ENCODE peak calls at places on chromosomes 13 and 19, in eight cellular contexts. E is progenitor cell of endocrine pancreas, Q is cardiac fibroblast, G is adrenal gland, N is Calu3, C is glutamatergic neuron, I is AG10803, Y is cardiac muscle cell. H is an unnamed sample.

GRCh38 chr19:38700350-38700932 is 43.8 kb downstream of the CAPN12 start:
- DNase-seq in E (no peak), Q (no peak), G (no peak), N (no peak), C (no peak), I (no peak), Y (no peak), H (no peak)

GRCh38 chr13:43094901-43095300 is 71.5 kb downstream of the DNAJC15 start:
- DNase-seq in E (no peak), Q (no peak), G (no peak), N (no peak), C (no peak), I (no peak), Y (no peak), H (no peak)

GRCh38 chr13:19836472-19836871 is 27.0 kb downstream of the ZMYM5 start:
- DNase-seq in E (no peak), Q (peak), G (no peak), N (no peak), C (no peak), I (no peak), Y (peak), H (no peak)

GRCh38 chr19:44686896-44687295 is 12.1 kb upstream of the CEACAM16 start:
- DNase-seq in E (no peak), Q (no peak), G (no peak), N (no peak), C (no peak), I (no peak), Y (no peak), H (no peak)

GRCh38 chr13:97068146-97068545 is 73.9 kb upstream of the OXGR1 start:
- DNase-seq in E (no peak), Q (no peak), G (no peak), N (no peak), C (no peak), I (no peak), Y (peak), H (no peak)

GRCh38 chr19:56720281-56720680 is 48.7 kb upstream of the ZNF835 start:
- DNase-seq in E (no peak), Q (peak), G (peak), N (no peak), C (peak), I (no peak), Y (peak), H (no peak)

GRCh38 chr19:42191855-42192254 is 25.6 kb downstream of the DEDD2 start:
- DNase-seq in E (no peak), Q (peak), G (no peak), N (peak), C (no peak), I (peak), Y (peak), H (no peak)

GRCh38 chr13:74555291-74556001 is 421.2 kb upstream of the KLF12 start:
- DNase-seq in E (no peak), Q (no peak), G (no peak), N (no peak), C (peak), I (peak), Y (no peak), H (no peak)

GRCh38 chr19:1041835-1042685 is 2.2 kb downstream of the ABCA7 start:
- DNase-seq in E (no peak), Q (peak), G (no peak), N (no peak), C (no peak), I (no peak), Y (no peak), H (no peak)

GRCh38 chr19:38388310-38389100 is at the start of gene SPRED3:
- DNase-seq in E (peak), Q (no peak), G (no peak), N (no peak), C (peak), I (peak), Y (peak), H (no peak)

GRCh38 chr13:57629821-57630235 is 1.7 kb upstream of the PCDH17 start:
- DNase-seq in E (peak), Q (peak), G (peak), N (no peak), C (peak), I (peak), Y (peak), H (peak)

GRCh38 chr19:11261431-11261901 is 858 bp downstream of the DOCK6 start:
- DNase-seq in E (no peak), Q (no peak), G (no peak), N (no peak), C (peak), I (no peak), Y (no peak), H (no peak)

GRCh38 chr19:53555352-53555751 is 17.4 kb downstream of the ZNF331 start:
- DNase-seq in E (no peak), Q (no peak), G (no peak), N (no peak), C (no peak), I (no peak), Y (no peak), H (peak)

GRCh38 chr13:108679989-108680388 is 50.6 kb downstream of the MYO16 start:
- DNase-seq in E (no peak), Q (no peak), G (no peak), N (no peak), C (no peak), I (no peak), Y (no peak), H (no peak)

GRCh38 chr13:73189365-73189764 is 130.6 kb downstream of the KLF5 start:
- DNase-seq in E (no peak), Q (no peak), G (no peak), N (no peak), C (no peak), I (no peak), Y (no peak), H (no peak)

GRCh38 chr19:54541712-54542111 is 31.9 kb upstream of the LILRA2 start:
- DNase-seq in E (no peak), Q (no peak), G (no peak), N (no peak), C (no peak), I (no peak), Y (no peak), H (no peak)

GRCh38 chr19:28727133-28727834 is 485.7 kb downstream of the UQCRFS1 start:
- DNase-seq in E (no peak), Q (peak), G (no peak), N (no peak), C (peak), I (no peak), Y (peak), H (no peak)

GRCh38 chr13:96996886-96997285 is 2.6 kb upstream of the OXGR1 start:
- DNase-seq in E (no peak), Q (no peak), G (no peak), N (no peak), C (no peak), I (no peak), Y (no peak), H (no peak)

GRCh38 chr19:1360818-1361461 is 22.8 kb upstream of the NDUFS7 start:
- DNase-seq in E (no peak), Q (peak), G (peak), N (no peak), C (no peak), I (peak), Y (peak), H (peak)

GRCh38 chr19:6459356-6460098 is at the start of gene SLC25A23:
- DNase-seq in E (peak), Q (peak), G (peak), N (peak), C (peak), I (peak), Y (peak), H (peak)

GRCh38 chr19:18700501-18701249 is 17.2 kb downstream of the CRTC1 start:
- DNase-seq in E (no peak), Q (peak), G (peak), N (peak), C (peak), I (peak), Y (peak), H (no peak)

GRCh38 chr13:90447735-90448103 is 899.8 kb upstream of the MIR17HG start:
- DNase-seq in E (no peak), Q (peak), G (no peak), N (no peak), C (no peak), I (peak), Y (peak), H (no peak)

GRCh38 chr13:113585828-113586355 is 1.3 kb downstream of the TFDP1 start:
- DNase-seq in E (no peak), Q (peak), G (no peak), N (no peak), C (no peak), I (no peak), Y (no peak), H (peak)

GRCh38 chr13:45238945-45239795 is 38.3 kb upstream of the KCTD4 start:
- DNase-seq in E (no peak), Q (peak), G (no peak), N (no peak), C (no peak), I (peak), Y (peak), H (no peak)

GRCh38 chr19:12733369-12733896 is 1.1 kb downstream of the TRIR start:
- DNase-seq in E (no peak), Q (peak), G (no peak), N (peak), C (no peak), I (peak), Y (peak), H (no peak)
- TF ChIP-seq CTCF in E (peak), Q (peak), G (no peak), N (peak), C (no peak), I (peak), Y (peak), H (peak)

GRCh38 chr19:9958451-9958850 is 22.1 kb upstream of the OLFM2 start:
- DNase-seq in E (no peak), Q (peak), G (no peak), N (no peak), C (no peak), I (peak), Y (peak), H (no peak)
- TF ChIP-seq CTCF in E (no peak), Q (no peak), G (no peak), N (no peak), C (no peak), I (peak), Y (no peak), H (no peak)

GRCh38 chr19:7926727-7927604 is 1.0 kb upstream of the CTXN1 start:
- DNase-seq in E (no peak), Q (no peak), G (no peak), N (no peak), C (no peak), I (no peak), Y (no peak), H (no peak)

GRCh38 chr19:7925171-7925837 is 631 bp downstream of the CTXN1 start:
- DNase-seq in E (peak), Q (peak), G (peak), N (peak), C (peak), I (peak), Y (peak), H (peak)

GRCh38 chr19:7927605-7928333 is 1.8 kb upstream of the CTXN1 start:
- DNase-seq in E (no peak), Q (no peak), G (peak), N (no peak), C (no peak), I (no peak), Y (no peak), H (no peak)

GRCh38 chr19:7924651-7925170 is 1.2 kb downstream of the CTXN1 start:
- DNase-seq in E (no peak), Q (no peak), G (no peak), N (no peak), C (no peak), I (no peak), Y (no peak), H (no peak)

GRCh38 chr19:7926021-7926726 is at the start of gene CTXN1:
- DNase-seq in E (peak), Q (peak), G (peak), N (peak), C (peak), I (peak), Y (peak), H (peak)
- TF ChIP-seq CTCF in E (peak), Q (no peak), G (peak), N (no peak), C (no peak), I (peak), Y (no peak), H (no peak)

GRCh38 chr19:49676136-49676689 is 858 bp upstream of the PRMT1 start:
- DNase-seq in E (peak), Q (peak), G (peak), N (no peak), C (peak), I (peak), Y (peak), H (peak)

GRCh38 chr19:49678970-49679831 is 2.1 kb downstream of the PRMT1 start:
- DNase-seq in E (no peak), Q (no peak), G (no peak), N (no peak), C (no peak), I (no peak), Y (no peak), H (no peak)

GRCh38 chr19:49677901-49678674 is 1.0 kb downstream of the PRMT1 start:
- DNase-seq in E (peak), Q (peak), G (peak), N (peak), C (peak), I (peak), Y (peak), H (peak)

GRCh38 chr19:49676690-49677231 is 310 bp upstream of the PRMT1 start:
- DNase-seq in E (peak), Q (peak), G (peak), N (peak), C (peak), I (peak), Y (peak), H (peak)

DNA sequence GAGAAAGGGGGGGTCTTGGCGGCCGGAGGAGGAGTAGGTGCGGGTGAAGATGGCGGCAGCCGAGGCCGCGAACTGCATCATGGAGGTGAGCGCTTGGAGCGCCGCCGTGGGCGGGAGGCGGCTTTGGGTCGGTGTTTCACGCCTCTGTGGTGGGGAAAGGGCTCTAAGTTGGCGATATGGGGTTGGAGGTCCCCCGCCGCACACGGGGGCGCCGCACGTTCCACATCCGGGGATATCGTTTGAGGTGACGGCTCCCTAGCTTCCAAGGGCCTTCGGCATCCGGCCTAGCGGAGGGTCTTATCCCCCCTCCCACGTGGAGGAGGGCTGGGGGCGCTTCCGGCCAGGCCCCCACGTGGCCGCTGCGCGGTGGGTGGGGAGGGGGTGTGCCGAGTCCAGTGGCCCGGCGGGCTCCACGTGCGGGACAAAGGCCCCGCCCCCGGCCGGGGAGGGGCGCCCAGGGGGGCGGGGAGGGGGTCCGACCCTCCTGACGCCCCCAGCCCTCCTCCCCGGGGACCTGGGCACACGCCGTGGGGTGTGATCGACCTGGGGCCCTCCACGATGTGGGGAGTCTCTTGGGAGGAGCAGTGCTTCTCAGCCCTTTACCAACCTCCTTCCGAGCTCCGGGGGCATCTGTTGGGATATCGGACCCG is at the start of gene PRMT1:
- DNase-seq in E (peak), Q (no peak), G (no peak), N (peak), C (peak), I (no peak), Y (no peak), H (no peak)
- TF ChIP-seq CTCF in E (no peak), Q (no peak), G (no peak), N (no peak), C (no peak), I (no peak), Y (no peak), H (no peak)

GRCh38 chr19:14146789-14147216 is 10.4 kb upstream of the ASF1B start:
- DNase-seq in E (no peak), Q (peak), G (no peak), N (no peak), C (no peak), I (peak), Y (peak), H (no peak)

GRCh38 chr19:14150041-14150769 is 13.8 kb upstream of the ASF1B start:
- DNase-seq in E (no peak), Q (no peak), G (no peak), N (no peak), C (peak), I (no peak), Y (no peak), H (no peak)

GRCh38 chr19:14149509-14149994 is 13.2 kb upstream of the ASF1B start:
- DNase-seq in E (no peak), Q (peak), G (peak), N (no peak), C (no peak), I (peak), Y (peak), H (no peak)

GRCh38 chr19:14149011-14149410 is 12.6 kb upstream of the ASF1B start:
- DNase-seq in E (no peak), Q (no peak), G (no peak), N (no peak), C (no peak), I (no peak), Y (no peak), H (no peak)

GRCh38 chr19:14147797-14148605 is 11.6 kb upstream of the ASF1B start:
- DNase-seq in E (peak), Q (peak), G (peak), N (peak), C (peak), I (peak), Y (peak), H (no peak)
- TF ChIP-seq CTCF in E (peak), Q (peak), G (peak), N (peak), C (peak), I (peak), Y (peak), H (peak)

GRCh38 chr19:49859838-49860715 is 7.3 kb downstream of the PNKP start:
- DNase-seq in E (no peak), Q (no peak), G (peak), N (no peak), C (no peak), I (no peak), Y (no peak), H (no peak)
- TF ChIP-seq CTCF in E (no peak), Q (no peak), G (no peak), N (no peak), C (no peak), I (no peak), Y (no peak), H (no peak)

DNA sequence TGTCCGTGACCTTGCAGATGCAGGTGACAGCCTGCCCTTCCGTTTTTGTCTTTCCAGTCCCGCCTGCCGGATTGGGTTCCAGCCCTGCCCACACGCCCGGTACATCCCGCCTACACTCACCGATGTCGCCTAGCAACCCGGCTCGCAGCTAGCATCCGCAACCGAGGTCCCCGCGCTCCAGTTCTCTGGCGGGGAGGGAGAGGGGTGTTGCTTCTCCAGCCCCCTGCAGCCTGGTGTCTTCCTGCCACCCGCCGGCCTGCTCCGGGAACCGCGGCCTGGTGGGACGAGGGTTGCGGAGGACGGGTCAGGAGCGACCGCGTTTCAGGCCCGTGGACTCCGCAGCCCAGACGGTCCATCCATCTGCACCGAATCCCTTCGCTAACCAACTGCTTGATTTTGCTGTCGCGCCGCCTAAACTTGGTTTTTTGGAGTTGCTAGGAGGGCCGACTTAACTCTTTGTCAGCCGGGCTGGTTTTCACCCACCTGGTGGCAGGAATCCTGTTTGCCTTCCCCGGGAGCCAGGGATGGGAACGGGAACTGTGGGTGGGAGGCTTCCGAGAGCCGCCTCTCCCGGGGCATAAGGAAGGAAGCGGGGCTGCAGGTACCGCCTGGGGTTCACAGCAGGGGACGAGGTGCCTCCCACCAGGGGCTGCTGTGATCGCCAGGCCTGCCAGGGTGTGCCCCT is 15.4 kb upstream of the MATK start:
- DNase-seq in E (no peak), Q (no peak), G (peak), N (no peak), C (peak), I (no peak), Y (peak), H (no peak)
- TF ChIP-seq CTCF in E (peak), Q (peak), G (no peak), N (no peak), C (peak), I (peak), Y (peak), H (peak)

H was measured in osteocyte.